ENCODE peak calls at places on chromosomes 2 and 18, in seven cellular contexts. A is left lobe of liver, T is progenitor cell of endocrine pancreas, D is cardiac fibroblast, B is cerebellar cortex, K is HFFc6, G is DMS53. Z is an unnamed sample.
A peak's percentile ranks its signal among the peaks of the same experiment; 100 is the strongest.

GRCh38 chr2:117812443-117812842 is 2.0 kb upstream of the DDX18 start:
- DNase-seq in K (no peak), B (no peak), D (no peak), G (no peak), A (no peak), T (no peak), Z (no peak)

GRCh38 chr2:69525261-69525660 is 88.0 kb upstream of the NFU1 start:
- DNase-seq in T (no peak), A (no peak), K (no peak), G (no peak), B (no peak), D (no peak), Z (no peak)

GRCh38 chr2:223297788-223298187 is 245.8 kb downstream of the KCNE4 start:
- DNase-seq in T (no peak), K (no peak), D (no peak), G (no peak), B (no peak), A (no peak), Z (no peak)

GRCh38 chr2:15939556-15939853 is 845 bp upstream of the MYCN start:
- DNase-seq in A (peak; percentile 75), D (no peak), B (no peak), G (no peak), K (no peak), T (no peak), Z (no peak)

GRCh38 chr18:28013064-28013463 is 163.9 kb downstream of the CDH2 start:
- DNase-seq in D (peak; percentile 47), G (peak; percentile 7), A (no peak), T (no peak), B (no peak), K (no peak), Z (no peak)

GRCh38 chr2:73759287-73759764 is 20.6 kb downstream of the DUSP11 start:
- DNase-seq in A (peak; percentile 78), T (no peak), K (peak; percentile 32), G (no peak), B (peak; percentile 96), D (peak; percentile 91), Z (no peak)

GRCh38 chr18:35155403-35156117 is 85.3 kb upstream of the ZNF397 start:
- DNase-seq in B (no peak), D (peak; percentile 19), G (no peak), K (no peak), A (no peak), T (no peak), Z (no peak)

GRCh38 chr18:61995547-61996062 is 102.8 kb upstream of the RNF152 start:
- DNase-seq in K (no peak), B (no peak), T (no peak), G (no peak), A (no peak), D (no peak), Z (no peak)

GRCh38 chr18:75183524-75183923 is 25.4 kb downstream of the PTGR3 start:
- DNase-seq in T (no peak), A (no peak), G (peak; percentile 94), D (no peak), B (no peak), K (peak; percentile 19), Z (no peak)

GRCh38 chr2:190526105-190526708 is 8.3 kb downstream of the NEMP2 start:
- DNase-seq in A (no peak), K (no peak), B (no peak), G (no peak), D (no peak), T (no peak), Z (no peak)

GRCh38 chr2:43238176-43238575 is 11.8 kb upstream of the ZFP36L2 start:
- DNase-seq in D (peak; percentile 36), T (no peak), B (no peak), K (no peak), A (no peak), G (no peak), Z (no peak)

GRCh38 chr2:241561811-241562210 is 3.3 kb downstream of the BOK start:
- DNase-seq in K (peak; percentile 62), A (peak; percentile 88), D (peak; percentile 84), T (no peak), B (peak; percentile 41), G (no peak), Z (no peak)

GRCh38 chr2:85111819-85112281 is 21.3 kb upstream of the TCF7L1 start:
- DNase-seq in D (peak; percentile 18), T (no peak), B (no peak), K (peak; percentile 70), G (no peak), A (no peak), Z (no peak)

GRCh38 chr2:230208576-230208975 is 11.2 kb downstream of the SP110 start:
- DNase-seq in D (no peak), B (no peak), A (no peak), T (no peak), K (no peak), G (no peak), Z (no peak)

GRCh38 chr2:10058251-10059015 is 15.1 kb downstream of the KLF11 start:
- DNase-seq in D (no peak), G (no peak), A (no peak), B (no peak), K (no peak), T (no peak), Z (no peak)

GRCh38 chr2:94956797-94957391 is 68.6 kb upstream of the MAL start:
- DNase-seq in G (peak; percentile 79), T (no peak), D (peak; percentile 44), A (no peak), K (peak; percentile 3), B (peak; percentile 43), Z (peak; percentile 6)

GRCh38 chr2:219270055-219270372 is 9.2 kb upstream of the DNAJB2 start:
- DNase-seq in T (no peak), D (no peak), A (peak; percentile 65), B (no peak), G (no peak), K (no peak), Z (no peak)

GRCh38 chr2:211435331-211435730 is 878.9 kb downstream of the CPS1 start:
- DNase-seq in G (no peak), B (peak; percentile 69), K (no peak), D (no peak), A (no peak), T (no peak), Z (no peak)

Z was measured in naive B cell.